ENCODE peak calls at places on chromosome 18, in nine cellular contexts. I is lung; O is activated CD8-positive, alpha-beta memory T cell treated with anti-CD3 and anti-CD28 coated beads, Interleukin-2, amount 10 ng/mL, durations not matched to agents 7 days and 5 days; N is nephron progenitor cell; K is RKO; U is choroid plexus epithelial cell; Y is memory B cell; S is activated T-cell treated with anti-CD3 and anti-CD28 coated beads for 24 hours; F is NCI-H1105 treated with DMSO at 0.1 percent for 48 hours. D is an unnamed sample.

GRCh38 chr18:56240405-56240804 is 398.0 kb downstream of the TXNL1 start:
- DNase-seq in I (no peak), O (no peak), N (no peak), K (no peak), U (peak; percentile 28), Y (no peak), S (no peak), F (no peak), D (no peak)

GRCh38 chr18:38575023-38575422 is 1009.4 kb upstream of the CELF4 start:
- DNase-seq in I (no peak), O (no peak), N (no peak), K (no peak), U (no peak), Y (no peak), S (no peak), F (no peak), D (no peak)

GRCh38 chr18:65753520-65753919 is 2.7 kb downstream of the CDH7 start:
- DNase-seq in I (no peak), O (no peak), N (peak; percentile 60), K (peak; percentile 58), U (peak; percentile 78), Y (no peak), S (no peak), F (peak; percentile 32), D (peak; percentile 87)

GRCh38 chr18:44051088-44051487 is 629.6 kb upstream of the SETBP1 start:
- DNase-seq in I (no peak), O (no peak), N (no peak), K (no peak), U (no peak), Y (no peak), S (no peak), F (peak; percentile 71), D (peak; percentile 80)

GRCh38 chr18:8841781-8842485 is 136.6 kb downstream of the MTCL1 start:
- DNase-seq in I (no peak), O (no peak), N (no peak), K (no peak), U (peak; percentile 34), Y (no peak), S (no peak), F (no peak), D (no peak)

GRCh38 chr18:68466714-68467113 is 248.2 kb downstream of the TMX3 start:
- DNase-seq in I (no peak), O (no peak), N (no peak), K (no peak), U (peak; percentile 57), Y (no peak), S (no peak), F (no peak), D (no peak)

GRCh38 chr18:61419763-61420162 is 86.5 kb downstream of the CDH20 start:
- DNase-seq in I (no peak), O (no peak), N (no peak), K (no peak), U (no peak), Y (no peak), S (no peak), F (no peak), D (no peak)

GRCh38 chr18:8167036-8167435 is 442.2 kb upstream of the RAB12 start:
- DNase-seq in I (no peak), O (no peak), N (no peak), K (no peak), U (no peak), Y (no peak), S (no peak), F (no peak), D (peak; percentile 45)

GRCh38 chr18:48781041-48781989 is 169.4 kb downstream of the SMAD7 start:
- DNase-seq in I (peak; percentile 79), O (no peak), N (peak; percentile 67), K (no peak), U (peak; percentile 58), Y (no peak), S (no peak), F (no peak), D (no peak)

GRCh38 chr18:41484069-41484468 is 471.0 kb upstream of the PIK3C3 start:
- DNase-seq in I (no peak), O (no peak), N (no peak), K (no peak), U (no peak), Y (no peak), S (no peak), F (peak; percentile 77), D (peak; percentile 66)

GRCh38 chr18:76489081-76489480 is 6.0 kb downstream of the ZNF516 start:
- DNase-seq in I (no peak), O (no peak), N (no peak), K (no peak), U (no peak), Y (no peak), S (no peak), F (no peak), D (no peak)

GRCh38 chr18:7273301-7273911 is 42.5 kb downstream of the LRRC30 start:
- DNase-seq in I (peak; percentile 66), O (no peak), N (no peak), K (peak; percentile 3), U (peak; percentile 83), Y (no peak), S (no peak), F (no peak), D (no peak)

GRCh38 chr18:78813898-78814297 is 165.7 kb upstream of the SALL3 start:
- DNase-seq in I (no peak), O (no peak), N (no peak), K (no peak), U (no peak), Y (no peak), S (no peak), F (no peak), D (no peak)

GRCh38 chr18:51907687-51908597 is 432.1 kb upstream of the DCC start:
- DNase-seq in I (no peak), O (no peak), N (no peak), K (no peak), U (no peak), Y (no peak), S (no peak), F (no peak), D (no peak)

GRCh38 chr18:59748628-59749360 is 51.6 kb upstream of the CCBE1 start:
- DNase-seq in I (no peak), O (no peak), N (no peak), K (peak; percentile 67), U (peak; percentile 80), Y (no peak), S (no peak), F (no peak), D (no peak)

GRCh38 chr18:23071285-23071684 is 64.0 kb upstream of the CABLES1 start:
- DNase-seq in I (peak; percentile 38), O (peak; percentile 97), N (no peak), K (no peak), U (peak; percentile 56), Y (peak; percentile 17), S (peak; percentile 65), F (no peak), D (no peak)

GRCh38 chr18:69367104-69367503 is 33.6 kb upstream of the DOK6 start:
- DNase-seq in I (no peak), O (no peak), N (no peak), K (no peak), U (no peak), Y (no peak), S (no peak), F (no peak), D (no peak)

GRCh38 chr18:79863946-79864725 is 66.4 kb downstream of the KCNG2 start:
- DNase-seq in I (no peak), O (no peak), N (no peak), K (no peak), U (no peak), Y (no peak), S (no peak), F (no peak), D (no peak)

GRCh38 chr18:69996951-69997798 is 49.5 kb upstream of the CD226 start:
- DNase-seq in I (no peak), O (no peak), N (no peak), K (no peak), U (no peak), Y (no peak), S (no peak), F (no peak), D (no peak)

GRCh38 chr18:41599529-41599928 is 355.5 kb upstream of the PIK3C3 start:
- DNase-seq in I (no peak), O (no peak), N (no peak), K (no peak), U (no peak), Y (no peak), S (no peak), F (no peak), D (no peak)

GRCh38 chr18:54679318-54680149 is 88.5 kb downstream of the DYNAP start:
- DNase-seq in I (no peak), O (no peak), N (no peak), K (peak; percentile 74), U (peak; percentile 94), Y (no peak), S (no peak), F (peak; percentile 76), D (peak; percentile 68)

GRCh38 chr18:45361148-45361851 is 254.0 kb upstream of the SLC14A2 start:
- DNase-seq in I (no peak), O (no peak), N (no peak), K (no peak), U (no peak), Y (no peak), S (no peak), F (no peak), D (no peak)

GRCh38 chr18:77009675-77010074 is 122.9 kb downstream of the MBP start:
- DNase-seq in I (no peak), O (no peak), N (no peak), K (no peak), U (no peak), Y (no peak), S (no peak), F (no peak), D (no peak)

GRCh38 chr18:74496508-74497307 is 545 bp downstream of the CNDP2 start:
- DNase-seq in I (peak; percentile 70), O (peak; percentile 69), N (peak; percentile 71), K (peak; percentile 67), U (peak; percentile 50), Y (no peak), S (no peak), F (peak; percentile 24), D (peak; percentile 62)

GRCh38 chr18:49359732-49360444 is 100.6 kb downstream of the DYM start:
- DNase-seq in I (no peak), O (no peak), N (no peak), K (no peak), U (peak; percentile 72), Y (no peak), S (no peak), F (no peak), D (no peak)

GRCh38 chr18:78542204-78542603 is 437.4 kb upstream of the SALL3 start:
- DNase-seq in I (peak; percentile 90), O (no peak), N (no peak), K (no peak), U (peak; percentile 2), Y (no peak), S (no peak), F (no peak), D (peak; percentile 57)

GRCh38 chr18:2656237-2657042 is 914 bp downstream of the SMCHD1 start:
- DNase-seq in I (peak; percentile 60), O (peak; percentile 72), N (peak; percentile 62), K (no peak), U (peak; percentile 48), Y (peak; percentile 47), S (peak; percentile 27), F (no peak), D (peak; percentile 46)

GRCh38 chr18:39840406-39840805 is 2114.6 kb upstream of the PIK3C3 start:
- DNase-seq in I (no peak), O (no peak), N (no peak), K (peak; percentile 10), U (peak; percentile 98), Y (no peak), S (no peak), F (no peak), D (no peak)

GRCh38 chr18:46470714-46471113 is 186.3 kb downstream of the LOXHD1 start:
- DNase-seq in I (no peak), O (no peak), N (no peak), K (no peak), U (no peak), Y (no peak), S (no peak), F (no peak), D (no peak)

GRCh38 chr18:57915848-57916596 is 112.9 kb upstream of the ATP8B1 start:
- DNase-seq in I (no peak), O (peak; percentile 48), N (no peak), K (no peak), U (no peak), Y (no peak), S (no peak), F (peak; percentile 80), D (no peak)

GRCh38 chr18:21194871-21195771 is 46.9 kb upstream of the GREB1L start:
- DNase-seq in I (no peak), O (no peak), N (no peak), K (peak; percentile 81), U (peak; percentile 66), Y (no peak), S (no peak), F (peak; percentile 76), D (peak; percentile 51)

D was measured in COR-L47.